ENCODE peak calls at places on chromosomes 7 and 10, in four cellular contexts. One of them, this sample, is unnamed.

GRCh38 chr7:16989883-16990413 is 108.2 kb upstream of the AGR3 start:
- DNase-seq in H1: no peak
- DNase-seq in HepG2: peak
- DNase-seq in GM12878: no peak
- DNase-seq in this sample: no peak

GRCh38 chr10:98713586-98713985 is 266.9 kb upstream of the HPS1 start:
- DNase-seq in GM12878: no peak
- DNase-seq in HepG2: no peak
- DNase-seq in H1: no peak
- DNase-seq in this sample: no peak

GRCh38 chr10:130300608-130301025 is 164.4 kb downstream of the GLRX3 start:
- DNase-seq in H1: no peak
- DNase-seq in GM12878: no peak
- DNase-seq in HepG2: no peak
- DNase-seq in this sample: no peak

GRCh38 chr10:94287331-94287730 is 75.4 kb downstream of the NOC3L start:
- DNase-seq in HepG2: no peak
- DNase-seq in GM12878: no peak
- DNase-seq in H1: no peak
- DNase-seq in this sample: no peak

GRCh38 chr7:2613926-2614613 is 17.7 kb upstream of the TTYH3 start:
- DNase-seq in H1: no peak
- DNase-seq in HepG2: no peak
- DNase-seq in GM12878: no peak
- DNase-seq in this sample: no peak

GRCh38 chr7:58316-58715 is 134.1 kb upstream of the FAM20C start:
- DNase-seq in GM12878: no peak
- DNase-seq in HepG2: no peak
- DNase-seq in H1: no peak
- DNase-seq in this sample: no peak

GRCh38 chr7:151705744-151706567 is 171.0 kb downstream of the PRKAG2 start:
- DNase-seq in GM12878: no peak
- DNase-seq in H1: no peak
- DNase-seq in HepG2: peak
- DNase-seq in this sample: no peak

GRCh38 chr7:17830206-17830605 is 110.1 kb downstream of the SNX13 start:
- DNase-seq in H1: no peak
- DNase-seq in GM12878: no peak
- DNase-seq in HepG2: no peak
- DNase-seq in this sample: no peak

GRCh38 chr7:99191869-99192596 is 15.9 kb downstream of the KPNA7 start:
- DNase-seq in HepG2: no peak
- DNase-seq in H1: no peak
- DNase-seq in GM12878: no peak
- DNase-seq in this sample: no peak

GRCh38 chr7:128792471-128793183 is 859 bp downstream of the CCDC136 start:
- DNase-seq in GM12878: no peak
- DNase-seq in HepG2: no peak
- DNase-seq in H1: no peak
- DNase-seq in this sample: no peak

GRCh38 chr10:624605-625334 is 64.7 kb downstream of the DIP2C start:
- DNase-seq in HepG2: peak
- DNase-seq in GM12878: no peak
- DNase-seq in H1: peak
- DNase-seq in this sample: peak

GRCh38 chr7:100003711-100004661 is 11.4 kb upstream of the ZKSCAN1 start:
- DNase-seq in HepG2: peak
- DNase-seq in GM12878: no peak
- DNase-seq in H1: no peak
- DNase-seq in this sample: peak

GRCh38 chr10:71076473-71077142 is 135.8 kb upstream of the UNC5B start:
- DNase-seq in HepG2: no peak
- DNase-seq in H1: no peak
- DNase-seq in GM12878: no peak
- DNase-seq in this sample: no peak

GRCh38 chr7:130852867-130853266 is 118.9 kb upstream of the KLF14 start:
- DNase-seq in H1: no peak
- DNase-seq in HepG2: no peak
- DNase-seq in GM12878: no peak
- DNase-seq in this sample: no peak

GRCh38 chr10:82266438-82266837 is 391.4 kb downstream of the NRG3 start:
- DNase-seq in GM12878: no peak
- DNase-seq in HepG2: no peak
- DNase-seq in H1: no peak
- DNase-seq in this sample: no peak

GRCh38 chr7:1081931-1082401 is 5.9 kb upstream of the GPER1 start:
- DNase-seq in GM12878: no peak
- DNase-seq in HepG2: no peak
- DNase-seq in H1: no peak
- DNase-seq in this sample: no peak

GRCh38 chr10:63553473-63553872 is 32.3 kb downstream of the REEP3 start:
- DNase-seq in H1: no peak
- DNase-seq in HepG2: no peak
- DNase-seq in GM12878: no peak
- DNase-seq in this sample: no peak

GRCh38 chr7:141185369-141185967 is 111.6 kb downstream of the TMEM178B start:
- DNase-seq in H1: no peak
- DNase-seq in GM12878: no peak
- DNase-seq in HepG2: no peak
- DNase-seq in this sample: no peak

GRCh38 chr10:129046074-129046681 is 420.9 kb upstream of the MGMT start:
- DNase-seq in H1: no peak
- DNase-seq in HepG2: no peak
- DNase-seq in GM12878: no peak
- DNase-seq in this sample: no peak

GRCh38 chr10:50431791-50432190 is 180.5 kb upstream of the ASAH2 start:
- DNase-seq in H1: no peak
- DNase-seq in GM12878: peak
- DNase-seq in HepG2: no peak
- DNase-seq in this sample: no peak

GRCh38 chr10:81034376-81034775 is 496.7 kb downstream of the SH2D4B start:
- DNase-seq in GM12878: no peak
- DNase-seq in H1: no peak
- DNase-seq in HepG2: no peak
- DNase-seq in this sample: no peak
- TF ChIP-seq YY1 in GM12878: no peak
- TF ChIP-seq YY1 in H1: no peak
- TF ChIP-seq YY1 in HepG2: no peak
- TF ChIP-seq YY1 in this sample: no peak

GRCh38 chr7:29107056-29107455 is 39.3 kb downstream of the CPVL start:
- DNase-seq in HepG2: no peak
- DNase-seq in H1: no peak
- DNase-seq in GM12878: no peak
- DNase-seq in this sample: no peak
- TF ChIP-seq ZNF274 in HepG2: no peak
- TF ChIP-seq ZNF274 in H1: no peak
- TF ChIP-seq ZNF274 in GM12878: no peak
- TF ChIP-seq ZNF274 in this sample: no peak

GRCh38 chr7:149731207-149731955 is 42.0 kb downstream of the ZNF467 start:
- DNase-seq in GM12878: no peak
- DNase-seq in HepG2: no peak
- DNase-seq in H1: no peak
- DNase-seq in this sample: no peak
- TF ChIP-seq SUZ12 in GM12878: no peak
- TF ChIP-seq SUZ12 in HepG2: no peak
- TF ChIP-seq SUZ12 in H1: no peak
- TF ChIP-seq SUZ12 in this sample: no peak

DNA sequence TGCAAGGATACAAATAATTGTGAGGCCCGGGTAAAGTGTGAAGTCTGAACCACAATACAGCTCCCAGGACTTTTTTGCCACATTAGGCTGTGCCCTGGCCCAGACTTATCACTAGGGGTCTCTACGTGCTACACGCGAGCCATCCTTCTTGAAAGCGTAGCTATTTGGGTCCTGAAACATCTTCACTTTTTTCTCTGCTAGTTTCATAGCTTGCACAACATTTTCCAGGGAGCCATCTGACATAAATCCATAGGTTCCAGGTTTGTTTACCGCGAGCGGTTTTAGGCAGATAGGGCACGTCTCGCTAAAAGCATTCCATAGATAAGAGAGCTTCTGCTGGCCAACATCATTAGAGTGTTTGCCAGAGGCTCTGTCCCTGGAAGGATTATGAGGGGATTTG is 226.5 kb downstream of the RPS24 start:
- DNase-seq in GM12878: no peak
- DNase-seq in HepG2: peak
- DNase-seq in H1: no peak
- DNase-seq in this sample: no peak
- TF ChIP-seq YY1 in GM12878: no peak
- TF ChIP-seq YY1 in HepG2: no peak
- TF ChIP-seq YY1 in H1: no peak
- TF ChIP-seq YY1 in this sample: no peak

DNA sequence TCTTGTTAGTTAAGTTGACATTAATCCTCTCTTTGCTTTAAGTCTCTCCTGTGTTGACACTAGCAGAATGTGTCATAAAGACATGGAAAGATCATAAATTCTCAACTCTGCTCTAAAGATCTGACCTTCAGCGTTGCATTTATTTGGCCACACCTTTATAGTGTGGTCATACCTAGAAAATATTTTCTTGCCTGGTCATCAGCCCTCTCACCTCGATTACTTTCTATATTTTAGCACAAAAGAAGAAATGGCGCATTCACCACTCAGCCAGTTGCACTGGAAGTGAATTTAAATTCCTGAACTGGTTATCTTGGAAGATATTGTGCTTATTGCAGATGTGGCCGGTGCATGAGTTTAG is 96.7 kb upstream of the PDCD4 start:
- DNase-seq in GM12878: no peak
- DNase-seq in HepG2: peak
- DNase-seq in H1: no peak
- DNase-seq in this sample: no peak
- TF ChIP-seq ZNF274 in GM12878: no peak
- TF ChIP-seq ZNF274 in HepG2: no peak
- TF ChIP-seq ZNF274 in H1: no peak
- TF ChIP-seq ZNF274 in this sample: no peak

GRCh38 chr7:134362587-134363483 is 46.1 kb upstream of the SLC35B4 start:
- DNase-seq in HepG2: no peak
- DNase-seq in H1: no peak
- DNase-seq in GM12878: no peak
- DNase-seq in this sample: no peak

GRCh38 chr7:134364619-134365037 is 47.9 kb upstream of the SLC35B4 start:
- DNase-seq in H1: no peak
- DNase-seq in GM12878: no peak
- DNase-seq in HepG2: peak
- DNase-seq in this sample: no peak

GRCh38 chr7:134367956-134368749 is 51.4 kb upstream of the SLC35B4 start:
- DNase-seq in GM12878: no peak
- DNase-seq in HepG2: no peak
- DNase-seq in H1: no peak
- DNase-seq in this sample: no peak

GRCh38 chr7:134366481-134366880 is 49.8 kb upstream of the SLC35B4 start:
- DNase-seq in HepG2: peak
- DNase-seq in H1: no peak
- DNase-seq in GM12878: no peak
- DNase-seq in this sample: no peak

GRCh38 chr7:134365341-134366054 is 48.8 kb upstream of the SLC35B4 start:
- DNase-seq in GM12878: no peak
- DNase-seq in H1: no peak
- DNase-seq in HepG2: no peak
- DNase-seq in this sample: no peak
- TF ChIP-seq SUZ12 in GM12878: no peak
- TF ChIP-seq SUZ12 in H1: no peak
- TF ChIP-seq SUZ12 in HepG2: no peak
- TF ChIP-seq SUZ12 in this sample: no peak

This sample was measured in NT2/D1.